ENCODE peak calls at places on chromosomes 7 and 10, in six cellular contexts. V is caudate nucleus, K is fibroblast of villous mesenchyme, U is Caki2, O is SHP77, X is ELR. C is an unnamed sample.

GRCh38 chr10:70578371-70578947 is 24.1 kb downstream of the PRF1 start:
- DNase-seq in U (no peak), K (peak), O (no peak), V (no peak), X (peak), C (peak)

GRCh38 chr10:83612050-83612449 is 527.3 kb upstream of the GHITM start:
- DNase-seq in X (no peak), O (no peak), K (peak), V (no peak), U (no peak), C (no peak)

GRCh38 chr10:69213601-69214311 is 6.4 kb upstream of the HKDC1 start:
- DNase-seq in V (no peak), O (no peak), X (no peak), K (no peak), U (peak), C (no peak)

GRCh38 chr10:59958882-59959281 is 52.5 kb upstream of the CCDC6 start:
- DNase-seq in O (no peak), X (no peak), K (no peak), U (no peak), V (no peak), C (no peak)

GRCh38 chr7:82755705-82756551 is 312.4 kb upstream of the CACNA2D1 start:
- DNase-seq in U (no peak), V (no peak), O (no peak), K (peak), X (peak), C (peak)

GRCh38 chr7:34320412-34320811 is 337.6 kb upstream of the NPSR1 start:
- DNase-seq in O (no peak), V (no peak), U (no peak), K (no peak), X (no peak), C (no peak)

GRCh38 chr10:28072573-28072972 is 73.7 kb upstream of the ODAD2 start:
- DNase-seq in O (no peak), U (peak), K (no peak), V (no peak), X (peak), C (peak)

GRCh38 chr10:6300106-6300783 is 97.5 kb downstream of the PFKFB3 start:
- DNase-seq in O (no peak), K (peak), V (no peak), U (peak), X (peak), C (peak)

GRCh38 chr7:139992353-139993054 is 70.2 kb downstream of the PARP12 start:
- DNase-seq in U (no peak), X (no peak), O (no peak), K (peak), V (no peak), C (no peak)

GRCh38 chr10:132448248-132448731 is 51.3 kb downstream of the PWWP2B start:
- DNase-seq in X (peak), V (no peak), K (peak), U (peak), O (no peak), C (peak)